ENCODE peak calls at places on chromosomes 13 and 19, in four cellular contexts. One of them, this sample, is unnamed.

GRCh38 chr19:48796468-48797083 is 14.3 kb downstream of the BCAT2 start:
- DNase-seq in WTC11: no peak
- DNase-seq in K562: no peak
- DNase-seq in GM12878: no peak
- DNase-seq in this sample: no peak

GRCh38 chr19:50567052-50567841 is 988 bp downstream of the LRRC4B start:
- DNase-seq in WTC11: no peak
- DNase-seq in GM12878: no peak
- DNase-seq in K562: peak; percentile 54
- DNase-seq in this sample: no peak

GRCh38 chr19:12983091-12983490 is 12.2 kb upstream of the NFIX start:
- DNase-seq in GM12878: no peak
- DNase-seq in WTC11: no peak
- DNase-seq in K562: no peak
- DNase-seq in this sample: no peak

GRCh38 chr13:79108914-79109643 is 297.0 kb downstream of the RBM26 start:
- DNase-seq in K562: no peak
- DNase-seq in GM12878: peak; percentile 16
- DNase-seq in WTC11: no peak
- DNase-seq in this sample: no peak

GRCh38 chr13:47251771-47252170 is 354.9 kb upstream of the HTR2A start:
- DNase-seq in K562: no peak
- DNase-seq in GM12878: no peak
- DNase-seq in WTC11: no peak
- DNase-seq in this sample: no peak

GRCh38 chr13:108346376-108346775 is 76.9 kb downstream of the TNFSF13B start:
- DNase-seq in WTC11: no peak
- DNase-seq in K562: no peak
- DNase-seq in GM12878: no peak
- DNase-seq in this sample: no peak

GRCh38 chr13:30850204-30850866 is 55.7 kb upstream of the MEDAG start:
- DNase-seq in WTC11: no peak
- DNase-seq in K562: no peak
- DNase-seq in GM12878: no peak
- DNase-seq in this sample: no peak

GRCh38 chr19:18762125-18763023 is 28.7 kb downstream of the COMP start:
- DNase-seq in WTC11: peak; percentile 38
- DNase-seq in K562: no peak
- DNase-seq in GM12878: no peak
- DNase-seq in this sample: peak; percentile 63

GRCh38 chr13:113877149-113877990 is 13.5 kb upstream of the GAS6 start:
- DNase-seq in GM12878: no peak
- DNase-seq in K562: no peak
- DNase-seq in WTC11: no peak
- DNase-seq in this sample: no peak

GRCh38 chr13:49585220-49586157 is at the start of gene RCBTB1:
- DNase-seq in WTC11: peak; percentile 65
- DNase-seq in K562: peak; percentile 85
- DNase-seq in GM12878: no peak
- DNase-seq in this sample: peak; percentile 52

GRCh38 chr13:66635526-66635925 is 594.6 kb downstream of the PCDH9 start:
- DNase-seq in K562: no peak
- DNase-seq in GM12878: no peak
- DNase-seq in WTC11: no peak
- DNase-seq in this sample: no peak

GRCh38 chr13:110944121-110944967 is 29.5 kb upstream of the ANKRD10 start:
- DNase-seq in GM12878: no peak
- DNase-seq in WTC11: peak; percentile 33
- DNase-seq in K562: peak; percentile 61
- DNase-seq in this sample: peak; percentile 52

GRCh38 chr13:114109646-114110045 is 22.8 kb downstream of the RASA3 start:
- DNase-seq in WTC11: peak; percentile 16
- DNase-seq in GM12878: no peak
- DNase-seq in K562: no peak
- DNase-seq in this sample: no peak

GRCh38 chr19:48645652-48646191 is at the start of gene CA11:
- DNase-seq in WTC11: peak; percentile 41
- DNase-seq in K562: no peak
- DNase-seq in GM12878: no peak
- DNase-seq in this sample: no peak

GRCh38 chr19:49802836-49803528 is 10.1 kb downstream of the FUZ start:
- DNase-seq in GM12878: no peak
- DNase-seq in WTC11: peak; percentile 45
- DNase-seq in K562: no peak
- DNase-seq in this sample: no peak

GRCh38 chr19:6425732-6426686 is 1.4 kb upstream of the KHSRP start:
- DNase-seq in WTC11: no peak
- DNase-seq in GM12878: no peak
- DNase-seq in K562: no peak
- DNase-seq in this sample: peak; percentile 60

GRCh38 chr19:36436531-36436930 is 18.1 kb upstream of the ZFP82 start:
- DNase-seq in K562: no peak
- DNase-seq in WTC11: no peak
- DNase-seq in GM12878: no peak
- DNase-seq in this sample: no peak

GRCh38 chr19:44808463-44809371 is at the start of gene BCAM:
- DNase-seq in GM12878: no peak
- DNase-seq in K562: peak; percentile 89
- DNase-seq in WTC11: peak; percentile 70
- DNase-seq in this sample: peak; percentile 65

GRCh38 chr19:55451522-55452380 is 8.7 kb upstream of the SHISA7 start:
- DNase-seq in K562: peak; percentile 28
- DNase-seq in GM12878: no peak
- DNase-seq in WTC11: no peak
- DNase-seq in this sample: no peak

GRCh38 chr13:70339738-70340137 is 231.5 kb upstream of the KLHL1 start:
- DNase-seq in GM12878: no peak
- DNase-seq in K562: no peak
- DNase-seq in WTC11: peak; percentile 43
- DNase-seq in this sample: peak; percentile 21

GRCh38 chr19:35090160-35090794 is 25.3 kb upstream of the FXYD3 start:
- DNase-seq in K562: peak; percentile 87
- DNase-seq in GM12878: no peak
- DNase-seq in WTC11: peak; percentile 71
- DNase-seq in this sample: peak; percentile 54

GRCh38 chr19:46812898-46813569 is 24.6 kb upstream of the SLC1A5 start:
- DNase-seq in K562: peak; percentile 48
- DNase-seq in WTC11: peak; percentile 21
- DNase-seq in GM12878: no peak
- DNase-seq in this sample: peak; percentile 26

GRCh38 chr19:41932259-41933130 is 4.2 kb upstream of the ERFL start:
- DNase-seq in GM12878: no peak
- DNase-seq in WTC11: no peak
- DNase-seq in K562: no peak
- DNase-seq in this sample: no peak

GRCh38 chr19:14118165-14119051 is 846 bp upstream of the PRKACA start:
- DNase-seq in WTC11: no peak
- DNase-seq in GM12878: no peak
- DNase-seq in K562: no peak
- DNase-seq in this sample: peak; percentile 71

GRCh38 chr13:37109080-37109678 is 3.7 kb upstream of the CSNK1A1L start:
- DNase-seq in WTC11: no peak
- DNase-seq in GM12878: no peak
- DNase-seq in K562: no peak
- DNase-seq in this sample: peak; percentile 3

GRCh38 chr13:23384111-23384510 is 49.4 kb downstream of the SACS start:
- DNase-seq in K562: no peak
- DNase-seq in WTC11: no peak
- DNase-seq in GM12878: peak; percentile 82
- DNase-seq in this sample: no peak

GRCh38 chr19:17107546-17108452 is 32.2 kb downstream of the MYO9B start:
- DNase-seq in GM12878: no peak
- DNase-seq in WTC11: no peak
- DNase-seq in K562: no peak
- DNase-seq in this sample: peak; percentile 16
- TF ChIP-seq TCF7 in GM12878: no peak
- TF ChIP-seq TCF7 in WTC11: no peak
- TF ChIP-seq TCF7 in K562: no peak
- TF ChIP-seq TCF7 in this sample: no peak

GRCh38 chr13:24459234-24459633 is 53.3 kb downstream of the PARP4 start:
- DNase-seq in WTC11: no peak
- DNase-seq in GM12878: peak; percentile 2
- DNase-seq in K562: no peak
- DNase-seq in this sample: no peak
- TF ChIP-seq SP1 in WTC11: no peak
- TF ChIP-seq SP1 in GM12878: no peak
- TF ChIP-seq SP1 in K562: no peak
- TF ChIP-seq SP1 in this sample: no peak

DNA sequence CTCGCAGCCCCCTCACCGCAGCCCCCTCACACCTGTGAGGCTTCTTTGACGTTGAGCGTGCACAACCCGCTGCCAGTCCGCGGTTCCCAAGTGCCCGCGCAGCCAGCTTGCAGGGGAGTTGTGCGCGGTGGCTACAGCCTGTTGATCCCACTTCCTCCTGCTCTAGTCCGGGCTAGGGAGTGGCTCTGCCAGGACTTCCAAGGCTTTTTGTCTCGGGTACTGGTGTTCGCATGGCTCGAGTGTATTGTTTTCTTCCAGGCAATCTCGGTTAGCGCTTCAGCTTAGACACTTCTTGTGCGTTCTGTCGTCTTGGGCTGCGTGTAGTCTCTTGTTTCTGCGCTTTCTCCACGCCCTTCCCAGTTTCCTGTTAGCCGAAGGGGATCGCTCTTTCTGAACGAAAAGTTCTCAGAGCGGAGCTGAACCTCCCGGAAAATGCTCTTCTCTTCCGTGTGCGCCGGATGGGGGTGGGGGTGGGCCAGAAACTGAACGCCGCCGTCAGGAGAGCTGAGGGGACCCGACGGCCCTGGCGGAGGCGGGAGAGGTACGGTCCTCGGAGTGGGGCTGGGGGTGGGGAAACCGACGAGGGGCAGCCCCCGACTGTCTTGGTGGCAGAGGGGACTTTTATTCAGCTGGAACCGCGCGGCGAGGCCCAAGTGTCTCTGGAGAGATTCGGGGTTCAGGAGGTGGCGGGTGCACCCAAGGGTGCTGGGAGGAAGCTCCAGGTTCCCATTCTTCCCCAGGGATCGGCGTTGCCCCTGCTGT is 706 bp upstream of the DGKH start:
- DNase-seq in GM12878: peak; percentile 8
- DNase-seq in WTC11: peak; percentile 57
- DNase-seq in K562: peak; percentile 47
- DNase-seq in this sample: no peak
- TF ChIP-seq ESRRA in GM12878: no peak
- TF ChIP-seq ESRRA in WTC11: no peak
- TF ChIP-seq ESRRA in K562: no peak
- TF ChIP-seq ESRRA in this sample: no peak

GRCh38 chr19:43311706-43312105 is 41.8 kb upstream of the CD177 start:
- DNase-seq in GM12878: no peak
- DNase-seq in WTC11: no peak
- DNase-seq in K562: no peak
- DNase-seq in this sample: no peak
- TF ChIP-seq TCF7 in GM12878: no peak
- TF ChIP-seq TCF7 in WTC11: no peak
- TF ChIP-seq TCF7 in K562: no peak
- TF ChIP-seq TCF7 in this sample: no peak